ENCODE peak calls at places on chromosome 7, in nine cellular contexts. T, B, Z, X, R, F, M, S and N are unnamed samples.

GRCh38 chr7:55570939-55571338 is 1.4 kb downstream of the VOPP1 start:
- DNase-seq in R (no peak), B (no peak), Z (peak; percentile 63), M (peak; percentile 90), F (peak; percentile 83), X (peak; percentile 76), S (peak; percentile 84), T (no peak), N (peak; percentile 45)

GRCh38 chr7:92731327-92732063 is 104.9 kb downstream of the CDK6 start:
- DNase-seq in B (no peak), X (peak; percentile 59), S (peak; percentile 45), F (peak; percentile 32), T (no peak), M (peak; percentile 62), R (no peak), Z (no peak), N (no peak)

GRCh38 chr7:103031781-103032180 is 42.8 kb downstream of the FBXL13 start:
- DNase-seq in R (peak; percentile 1), X (no peak), Z (no peak), S (peak; percentile 38), M (peak; percentile 23), F (peak; percentile 1), B (no peak), T (no peak), N (no peak)

GRCh38 chr7:240887-241421 is 48.6 kb downstream of the FAM20C start:
- DNase-seq in R (no peak), X (no peak), Z (no peak), S (no peak), T (no peak), M (no peak), F (no peak), B (no peak), N (no peak)

GRCh38 chr7:13041368-13041988 is 354.0 kb downstream of the ARL4A start:
- DNase-seq in M (no peak), S (no peak), B (no peak), X (no peak), R (no peak), Z (no peak), T (no peak), F (no peak), N (no peak)

GRCh38 chr7:68269410-68269809 is 1272.8 kb downstream of the TYW1 start:
- DNase-seq in B (peak; percentile 82), X (peak; percentile 2), R (peak; percentile 74), F (peak; percentile 85), Z (peak; percentile 92), S (no peak), M (no peak), T (no peak), N (no peak)

GRCh38 chr7:151740180-151740845 is 136.6 kb downstream of the PRKAG2 start:
- DNase-seq in T (no peak), X (no peak), B (no peak), Z (no peak), R (no peak), S (peak; percentile 48), F (no peak), M (peak; percentile 27), N (no peak)

GRCh38 chr7:121397832-121398231 is 1.7 kb upstream of the FAM3C start:
- DNase-seq in Z (peak; percentile 41), B (peak; percentile 17), X (no peak), F (no peak), M (no peak), S (no peak), R (no peak), T (no peak), N (no peak)

GRCh38 chr7:51068401-51068800 is 248.2 kb downstream of the COBL start:
- DNase-seq in B (no peak), F (no peak), Z (no peak), T (no peak), S (no peak), R (no peak), M (no peak), X (no peak), N (no peak)

GRCh38 chr7:2282185-2282751 is 32.0 kb downstream of the SNX8 start:
- DNase-seq in B (no peak), M (no peak), R (no peak), Z (no peak), S (no peak), T (no peak), F (no peak), X (no peak), N (no peak)

GRCh38 chr7:80781561-80781979 is 137.3 kb downstream of the SEMA3C start:
- DNase-seq in S (peak; percentile 71), F (peak; percentile 88), X (peak; percentile 84), B (peak; percentile 45), T (peak; percentile 12), R (no peak), Z (peak; percentile 49), M (peak; percentile 91), N (peak; percentile 77)

GRCh38 chr7:151233111-151233701 is 923 bp downstream of the CHPF2 start:
- DNase-seq in Z (peak; percentile 63), B (peak; percentile 80), M (peak; percentile 85), S (peak; percentile 89), X (peak; percentile 81), T (peak; percentile 39), F (peak; percentile 75), R (peak; percentile 38), N (peak; percentile 35)

GRCh38 chr7:115183431-115184057 is 261.6 kb downstream of the MDFIC start:
- DNase-seq in M (no peak), F (no peak), R (no peak), Z (peak; percentile 18), X (peak; percentile 44), S (no peak), T (no peak), B (no peak), N (no peak)

GRCh38 chr7:7820939-7821338 is 102.5 kb upstream of the RPA3 start:
- DNase-seq in R (no peak), M (no peak), T (no peak), B (no peak), Z (no peak), S (no peak), X (no peak), F (no peak), N (no peak)

GRCh38 chr7:2629740-2630681 is 1.8 kb upstream of the TTYH3 start:
- DNase-seq in S (peak; percentile 39), Z (no peak), R (no peak), M (peak; percentile 31), B (peak; percentile 79), F (peak; percentile 33), T (no peak), X (no peak), N (no peak)

GRCh38 chr7:24865994-24866615 is 108.8 kb upstream of the GSDME start:
- DNase-seq in X (no peak), F (no peak), R (no peak), S (no peak), B (no peak), Z (no peak), M (no peak), T (no peak), N (no peak)

GRCh38 chr7:98211221-98211675 is at the start of gene BHLHA15:
- DNase-seq in Z (no peak), X (no peak), R (no peak), F (no peak), T (peak; percentile 41), M (no peak), B (peak; percentile 71), S (no peak), N (no peak)

GRCh38 chr7:7772385-7772784 is 54.0 kb upstream of the RPA3 start:
- DNase-seq in T (no peak), M (peak; percentile 20), F (no peak), B (no peak), X (peak; percentile 56), R (no peak), S (peak; percentile 67), Z (peak; percentile 29), N (no peak)

GRCh38 chr7:27146491-27147210 is 923 bp downstream of the HOXA6 start:
- DNase-seq in X (no peak), R (no peak), Z (no peak), B (no peak), F (no peak), M (no peak), T (no peak), S (no peak), N (no peak)
- TF ChIP-seq CTCF in X (no peak), R (no peak), Z (no peak), B (no peak), F (no peak), M (no peak), T (no peak), S (no peak), N (no peak)

GRCh38 chr7:30177186-30177585 is 42.4 kb downstream of the MTURN start:
- DNase-seq in R (no peak), F (no peak), B (no peak), S (no peak), M (no peak), T (no peak), Z (no peak), X (no peak), N (no peak)

GRCh38 chr7:30181211-30181610 is 46.4 kb downstream of the MTURN start:
- DNase-seq in F (no peak), X (peak; percentile 4), R (no peak), S (no peak), Z (no peak), M (no peak), B (no peak), T (no peak), N (no peak)

GRCh38 chr7:30176463-30177090 is 41.8 kb downstream of the MTURN start:
- DNase-seq in B (no peak), M (no peak), F (no peak), S (no peak), T (no peak), Z (no peak), X (no peak), R (no peak), N (no peak)

GRCh38 chr7:30180718-30181117 is 45.9 kb downstream of the MTURN start:
- DNase-seq in F (no peak), B (no peak), T (no peak), R (no peak), S (no peak), M (no peak), Z (no peak), X (no peak), N (no peak)

DNA sequence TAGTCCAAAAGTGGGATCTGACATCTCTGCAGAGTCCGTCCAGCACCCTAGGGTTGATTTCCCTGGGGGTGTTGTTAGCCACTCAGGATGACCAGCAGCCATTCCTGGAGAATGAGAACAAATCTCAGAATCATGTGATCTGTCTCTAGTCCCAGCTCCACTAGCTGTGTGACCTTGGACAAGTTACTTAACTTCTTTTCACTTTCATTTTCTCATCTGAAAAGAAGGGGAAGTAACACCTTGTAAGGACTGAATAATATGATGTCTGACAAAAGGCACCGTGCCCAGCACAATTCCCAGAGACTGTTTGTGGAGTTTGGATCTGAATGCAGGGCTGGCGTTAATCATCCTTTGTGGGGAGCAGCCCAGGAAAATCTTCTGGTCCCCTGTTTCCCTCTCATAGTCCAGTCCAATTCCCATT is 44.2 kb downstream of the MTURN start:
- DNase-seq in B (no peak), T (no peak), F (no peak), M (no peak), Z (no peak), R (no peak), X (peak; percentile 15), S (no peak), N (no peak)
- H3K4me3 ChIP-seq in B (no peak overlapping the region), T (no peak overlapping the region), F (no peak overlapping the region), M (no peak overlapping the region), Z (no peak overlapping the region), R (no peak overlapping the region), X (no peak overlapping the region), S (no peak overlapping the region), N (no peak overlapping the region)

GRCh38 chr7:142516038-142516501 is 233.2 kb upstream of the PRSS1 start:
- DNase-seq in Z (no peak), T (peak; percentile 75), R (peak; percentile 29), M (peak; percentile 79), B (peak; percentile 77), X (peak; percentile 86), S (peak; percentile 72), F (peak; percentile 72), N (peak; percentile 57)
- TF ChIP-seq CTCF in Z (peak; percentile 79), T (peak; percentile 82), R (peak; percentile 68), M (peak; percentile 81), B (peak; percentile 86), X (peak; percentile 86), S (peak; percentile 86), F (peak; percentile 82), N (peak; percentile 83)

GRCh38 chr7:116529250-116529649 is 4.4 kb downstream of the CAV1 start:
- DNase-seq in Z (no peak), T (no peak), M (no peak), R (no peak), X (no peak), F (no peak), B (no peak), S (no peak), N (no peak)
- H3K4me3 ChIP-seq in Z (no peak overlapping the region), T (no peak overlapping the region), M (no peak overlapping the region), R (peak overlapping the region; percentile 44), X (no peak overlapping the region), F (peak overlapping the region; percentile 36), B (no peak overlapping the region), S (no peak overlapping the region), N (peak overlapping the region; percentile 96)